ENCODE peak calls at places on chromosome 3, in eight cellular contexts. Q is substantia nigra; E is breast epithelium; C is Panc1; W is esophagus squamous epithelium; B is pancreas; N is sigmoid colon; H is CD4-positive, CD25-positive, alpha-beta regulatory T cell. I is an unnamed sample.

GRCh38 chr3:195226900-195227447 is 44.0 kb downstream of the XXYLT1 start:
- DNase-seq in H (no peak), E (peak), Q (no peak), C (no peak), B (peak), N (peak), W (no peak), I (peak)

GRCh38 chr3:4290272-4290893 is 12.8 kb upstream of the SETMAR start:
- DNase-seq in C (peak), B (peak), Q (no peak), E (no peak), W (no peak), N (no peak), H (peak), I (peak)

GRCh38 chr3:25587094-25587493 is 77.6 kb downstream of the TOP2B start:
- DNase-seq in H (no peak), C (no peak), Q (no peak), E (no peak), B (no peak), N (no peak), W (no peak), I (no peak)

GRCh38 chr3:33218446-33219174 is at the start of gene SUSD5:
- DNase-seq in W (no peak), C (no peak), Q (no peak), E (no peak), N (no peak), B (no peak), H (no peak), I (peak)

GRCh38 chr3:98073486-98073885 is 13.5 kb upstream of the OR5AC2 start:
- DNase-seq in H (no peak), Q (no peak), B (no peak), W (no peak), N (no peak), C (no peak), E (no peak), I (no peak)

GRCh38 chr3:56005196-56005805 is 463.0 kb downstream of the ERC2 start:
- DNase-seq in H (no peak), N (no peak), W (no peak), Q (no peak), B (no peak), C (no peak), E (no peak), I (no peak)

GRCh38 chr3:154954750-154955149 is 125.4 kb upstream of the MME start:
- DNase-seq in H (peak), W (no peak), B (no peak), E (no peak), N (no peak), C (no peak), Q (no peak), I (peak)

GRCh38 chr3:56980798-56981390 is 79.6 kb upstream of the SPATA12 start:
- DNase-seq in B (no peak), C (no peak), N (no peak), H (no peak), E (no peak), W (peak), Q (no peak), I (peak)

GRCh38 chr3:17059966-17060560 is 175.3 kb downstream of the PLCL2 start:
- DNase-seq in C (no peak), E (no peak), B (no peak), W (no peak), N (no peak), Q (no peak), H (no peak), I (no peak)

GRCh38 chr3:175065492-175065891 is 206.4 kb downstream of the NAALADL2 start:
- DNase-seq in H (no peak), W (no peak), E (no peak), B (no peak), Q (no peak), C (no peak), N (no peak), I (no peak)

GRCh38 chr3:184755315-184755731 is 43.5 kb upstream of the MAGEF1 start:
- DNase-seq in C (no peak), W (no peak), B (no peak), Q (no peak), H (no peak), N (no peak), E (no peak), I (no peak)

GRCh38 chr3:59709702-59710555 is 660.1 kb upstream of the CFAP20DC start:
- DNase-seq in B (no peak), Q (peak), C (no peak), E (no peak), H (peak), W (peak), N (peak), I (no peak)

GRCh38 chr3:123843668-123844067 is 40.5 kb downstream of the MYLK start:
- DNase-seq in W (no peak), E (no peak), C (no peak), H (no peak), B (no peak), N (no peak), Q (no peak), I (no peak)

GRCh38 chr3:5140230-5140621 is 18.1 kb downstream of the ARL8B start:
- DNase-seq in N (no peak), Q (no peak), B (no peak), W (no peak), E (no peak), H (no peak), C (no peak), I (no peak)

GRCh38 chr3:57069471-57070010 is 9.1 kb downstream of the SPATA12 start:
- DNase-seq in B (no peak), E (no peak), N (no peak), H (no peak), C (no peak), W (no peak), Q (no peak), I (no peak)

GRCh38 chr3:157660847-157661246 is 157.6 kb upstream of the VEPH1 start:
- DNase-seq in W (no peak), Q (no peak), B (no peak), N (no peak), H (no peak), E (no peak), C (no peak), I (no peak)

GRCh38 chr3:170780955-170781354 is 89.0 kb downstream of the RPL22L1 start:
- DNase-seq in W (no peak), Q (no peak), C (no peak), N (no peak), B (no peak), H (no peak), E (no peak), I (no peak)

GRCh38 chr3:77620009-77620408 is 580.1 kb downstream of the ROBO2 start:
- DNase-seq in W (no peak), E (no peak), H (no peak), Q (no peak), C (no peak), B (no peak), N (no peak), I (no peak)

GRCh38 chr3:10189557-10190374 is 25.0 kb downstream of the IRAK2 start:
- DNase-seq in C (no peak), E (peak), B (peak), N (peak), Q (peak), H (no peak), W (peak), I (peak)

GRCh38 chr3:104510091-104510860 is 856.4 kb upstream of the ALCAM start:
- DNase-seq in W (no peak), B (no peak), Q (no peak), H (no peak), E (no peak), C (no peak), N (no peak), I (no peak)

GRCh38 chr3:150577854-150578253 is 25.3 kb upstream of the SELENOT start:
- DNase-seq in E (no peak), W (no peak), H (no peak), N (no peak), Q (no peak), C (no peak), B (no peak), I (peak)

GRCh38 chr3:32432711-32433530 is 41.3 kb downstream of the CMTM7 start:
- DNase-seq in E (no peak), B (no peak), W (no peak), H (peak), C (no peak), N (no peak), Q (no peak), I (no peak)

GRCh38 chr3:27366062-27366591 is 3.1 kb downstream of the NEK10 start:
- DNase-seq in H (no peak), Q (no peak), E (no peak), B (no peak), C (no peak), N (no peak), W (no peak), I (no peak)

GRCh38 chr3:23580337-23580736 is 225.4 kb upstream of the UBE2E1 start:
- DNase-seq in E (no peak), B (no peak), C (peak), Q (no peak), H (no peak), W (no peak), N (no peak), I (no peak)

GRCh38 chr3:185537369-185537970 is 14.9 kb downstream of the LIPH start:
- DNase-seq in Q (no peak), E (no peak), B (peak), C (peak), H (no peak), W (no peak), N (peak), I (peak)

GRCh38 chr3:13091898-13092620 is 18.8 kb upstream of the IQSEC1 start:
- DNase-seq in W (no peak), B (peak), H (peak), E (peak), N (peak), Q (peak), C (peak), I (peak)

GRCh38 chr3:76561494-76562242 is 478.2 kb upstream of the ROBO2 start:
- DNase-seq in N (no peak), H (no peak), B (no peak), W (no peak), Q (no peak), C (no peak), E (no peak), I (no peak)

GRCh38 chr3:167743799-167744198 is 8.3 kb downstream of the SERPINI1 start:
- DNase-seq in B (no peak), H (no peak), E (no peak), W (no peak), N (no peak), Q (no peak), C (no peak), I (no peak)

GRCh38 chr3:48185129-48185528 is 3.1 kb downstream of the CDC25A start:
- DNase-seq in Q (no peak), C (no peak), B (no peak), N (no peak), W (no peak), E (no peak), H (no peak), I (no peak)

GRCh38 chr3:197960694-197961581 is 921 bp downstream of the LMLN start:
- DNase-seq in Q (no peak), H (no peak), E (no peak), W (no peak), B (no peak), N (no peak), C (no peak), I (no peak)

GRCh38 chr3:57951106-57951882 is 56.9 kb upstream of the FLNB start:
- DNase-seq in N (peak), E (peak), Q (no peak), B (no peak), C (no peak), W (no peak), H (no peak), I (peak)

GRCh38 chr3:45968706-45969105 is 25.4 kb downstream of the CXCR6 start:
- DNase-seq in H (no peak), W (no peak), N (no peak), E (no peak), B (no peak), C (no peak), Q (no peak), I (no peak)

GRCh38 chr3:57164217-57164605 is 942 bp downstream of the IL17RD start:
- DNase-seq in H (no peak), W (no peak), N (no peak), Q (no peak), E (peak), C (no peak), B (no peak), I (no peak)

GRCh38 chr3:152754303-152754702 is 80.6 kb upstream of the P2RY1 start:
- DNase-seq in E (no peak), Q (no peak), C (no peak), N (no peak), H (no peak), W (no peak), B (no peak), I (no peak)

GRCh38 chr3:141353652-141354495 is 14.4 kb upstream of the ZBTB38 start:
- DNase-seq in B (no peak), W (no peak), N (no peak), C (no peak), H (no peak), E (no peak), Q (no peak), I (no peak)

GRCh38 chr3:190306026-190306425 is 16.2 kb downstream of the CLDN1 start:
- DNase-seq in E (no peak), Q (no peak), B (no peak), C (no peak), H (no peak), W (no peak), N (no peak), I (no peak)

GRCh38 chr3:190308154-190308553 is 14.1 kb downstream of the CLDN1 start:
- DNase-seq in Q (no peak), E (no peak), B (no peak), C (no peak), N (no peak), H (no peak), W (no peak), I (no peak)

GRCh38 chr3:190305406-190305805 is 16.8 kb downstream of the CLDN1 start:
- DNase-seq in B (no peak), H (no peak), N (no peak), C (no peak), W (no peak), Q (no peak), E (no peak), I (peak)

GRCh38 chr3:190306513-190307163 is 15.6 kb downstream of the CLDN1 start:
- DNase-seq in E (no peak), N (peak), Q (no peak), B (peak), C (no peak), W (no peak), H (peak), I (no peak)

GRCh38 chr3:190307164-190307545 is 15.1 kb downstream of the CLDN1 start:
- DNase-seq in C (no peak), B (peak), H (no peak), E (no peak), Q (no peak), W (no peak), N (no peak), I (no peak)
- H3K27ac ChIP-seq in C (peak), B (peak), H (no peak), E (no peak), Q (no peak), W (peak), N (no peak), I (no peak)

GRCh38 chr3:101676219-101676764 is 640 bp downstream of the ZBTB11 start:
- DNase-seq in W (no peak), C (no peak), H (peak), Q (no peak), N (peak), B (peak), E (peak), I (peak)

GRCh38 chr3:101673953-101674352 is 3.0 kb downstream of the ZBTB11 start:
- DNase-seq in C (no peak), E (no peak), H (no peak), B (no peak), Q (no peak), N (no peak), W (no peak), I (no peak)

GRCh38 chr3:101674518-101674917 is 2.4 kb downstream of the ZBTB11 start:
- DNase-seq in B (no peak), H (no peak), N (no peak), W (no peak), C (no peak), Q (no peak), E (no peak), I (no peak)

GRCh38 chr3:101676765-101677435 is at the start of gene ZBTB11:
- DNase-seq in C (peak), W (no peak), B (peak), Q (no peak), H (peak), N (peak), E (peak), I (peak)

GRCh38 chr3:101675709-101676218 is 1.2 kb downstream of the ZBTB11 start:
- DNase-seq in N (no peak), B (no peak), W (no peak), E (no peak), H (no peak), Q (no peak), C (no peak), I (no peak)
- H3K27ac ChIP-seq in N (peak), B (peak), W (peak), E (peak), H (peak), Q (peak), C (peak), I (peak)

GRCh38 chr3:179495483-179495882 is 44.2 kb upstream of the GNB4 start:
- DNase-seq in H (no peak), N (no peak), B (no peak), E (no peak), C (no peak), W (no peak), Q (no peak), I (no peak)
- H3K27ac ChIP-seq in H (no peak), N (no peak), B (no peak), E (no peak), C (no peak), W (no peak), Q (no peak), I (no peak)

GRCh38 chr3:143242691-143243090 is 123.1 kb downstream of the CHST2 start:
- DNase-seq in N (no peak), E (no peak), C (no peak), H (no peak), Q (no peak), W (no peak), B (no peak), I (no peak)
- H3K27ac ChIP-seq in N (no peak), E (no peak), C (no peak), H (no peak), Q (no peak), W (no peak), B (no peak), I (peak)

GRCh38 chr3:149475451-149476060 is 1.1 kb downstream of the TM4SF4 start:
- DNase-seq in C (no peak), W (no peak), B (no peak), N (no peak), E (no peak), H (no peak), Q (no peak), I (no peak)

GRCh38 chr3:149473314-149473990 is 1.0 kb upstream of the TM4SF4 start:
- DNase-seq in Q (no peak), W (peak), H (no peak), C (peak), E (peak), N (no peak), B (peak), I (peak)

GRCh38 chr3:149473991-149474819 is at the start of gene TM4SF4:
- DNase-seq in Q (no peak), E (no peak), B (no peak), N (no peak), C (no peak), W (no peak), H (no peak), I (no peak)

GRCh38 chr3:149479621-149480325 is 5.3 kb downstream of the TM4SF4 start:
- DNase-seq in N (no peak), W (no peak), B (no peak), C (no peak), H (no peak), E (no peak), Q (no peak), I (peak)

DNA sequence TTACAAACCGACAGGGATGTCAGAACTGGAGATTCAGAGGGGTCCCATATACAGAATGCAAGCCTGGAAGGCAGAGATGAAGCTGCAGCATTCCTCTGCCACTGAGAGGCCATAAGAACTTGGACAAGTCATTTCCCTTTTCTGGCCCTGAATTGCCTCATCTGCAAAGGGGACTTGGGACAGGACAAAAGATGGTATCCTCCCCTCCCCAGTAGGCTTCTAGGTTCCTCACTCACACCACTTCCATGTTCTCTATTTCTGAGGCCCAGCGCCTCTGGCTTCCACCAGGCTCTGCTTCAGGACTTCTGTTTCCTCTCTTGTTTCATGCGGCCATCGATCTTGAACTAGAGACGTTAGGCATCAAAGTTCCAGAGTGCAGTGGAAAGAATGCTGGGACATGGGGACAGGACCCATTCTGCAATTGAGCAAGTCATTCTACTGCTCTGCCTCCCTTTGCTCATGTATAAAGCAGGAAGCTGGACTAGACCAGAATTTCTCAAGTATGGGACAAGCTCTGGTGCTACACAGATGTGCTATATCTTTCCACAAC is 1.7 kb downstream of the TM4SF4 start:
- DNase-seq in N (no peak), E (no peak), Q (no peak), B (no peak), W (no peak), H (no peak), C (no peak), I (no peak)
- H3K27ac ChIP-seq in N (no peak), E (no peak), Q (no peak), B (peak), W (peak), H (no peak), C (peak), I (no peak)

DNA sequence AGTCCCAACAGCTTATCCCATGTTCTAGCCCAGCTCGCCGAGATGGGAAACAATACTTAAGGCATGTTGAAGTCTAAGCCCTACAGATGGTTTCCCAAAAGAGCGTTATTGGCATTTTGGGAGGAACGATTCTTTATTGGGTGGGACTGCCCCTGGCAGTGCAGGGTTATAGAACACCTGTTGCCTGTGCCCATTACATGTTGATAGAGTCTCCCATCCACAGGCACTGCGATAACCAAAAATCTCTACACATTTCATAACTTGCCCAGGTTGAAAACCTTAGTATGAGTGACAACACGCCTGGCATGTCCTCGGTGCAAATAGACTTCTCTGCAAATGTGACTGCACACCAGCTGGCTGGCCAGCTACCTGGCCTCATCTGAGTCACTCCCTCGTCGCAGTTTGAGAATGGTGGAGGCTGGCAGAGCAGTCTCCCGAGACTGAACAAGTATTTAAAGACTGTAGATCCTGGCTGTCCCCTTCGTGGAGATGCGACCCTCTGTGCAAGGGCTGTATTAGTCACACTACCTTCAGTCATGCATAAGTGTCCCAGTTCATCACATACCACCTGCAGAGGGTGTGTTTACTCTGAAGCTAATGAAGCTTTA is 18.7 kb downstream of the ZNF80 start:
- DNase-seq in W (no peak), C (no peak), Q (no peak), E (no peak), B (no peak), H (no peak), N (no peak), I (no peak)
- H3K27ac ChIP-seq in W (no peak), C (no peak), Q (no peak), E (no peak), B (no peak), H (peak), N (no peak), I (no peak)

GRCh38 chr3:38555149-38555840 is 59.2 kb downstream of the EXOG start:
- DNase-seq in N (peak), B (no peak), E (no peak), C (no peak), Q (no peak), H (no peak), W (no peak), I (no peak)
- H3K27ac ChIP-seq in N (no peak), B (no peak), E (no peak), C (no peak), Q (no peak), H (no peak), W (no peak), I (no peak)